ENCODE peak calls at places on chromosomes 12 and 14, in ten cellular contexts. One of them, this sample, is unnamed.

GRCh38 chr12:131832393-131833231 is 4.4 kb downstream of the MMP17 start:
- DNase-seq in CD14-positive monocyte: no peak
- DNase-seq in EL: peak; percentile 85
- DNase-seq in midbrain: peak; percentile 13
- DNase-seq in choroid plexus epithelial cell: peak; percentile 50
- DNase-seq in NCI-H82: peak; percentile 64
- DNase-seq in endothelial cell: no peak
- DNase-seq in islet precursor cell: peak; percentile 59
- DNase-seq in testis: peak; percentile 79
- DNase-seq in stimulated activated CD8-positive, alpha-beta memory T cell treated with anti-CD3 and anti-CD28 coated beads, Interleukin-4, amount 100 ng/mL, for 1 hour: no peak
- DNase-seq in this sample: peak; percentile 55

GRCh38 chr12:52347546-52348510 is 19.5 kb downstream of the KRT85 start:
- DNase-seq in CD14-positive monocyte: no peak
- DNase-seq in EL: no peak
- DNase-seq in midbrain: no peak
- DNase-seq in choroid plexus epithelial cell: no peak
- DNase-seq in NCI-H82: peak; percentile 97
- DNase-seq in endothelial cell: no peak
- DNase-seq in islet precursor cell: no peak
- DNase-seq in testis: no peak
- DNase-seq in stimulated activated CD8-positive, alpha-beta memory T cell treated with anti-CD3 and anti-CD28 coated beads, Interleukin-4, amount 100 ng/mL, for 1 hour: no peak
- DNase-seq in this sample: no peak

GRCh38 chr14:78425332-78425731 is 255.2 kb downstream of the NRXN3 start:
- DNase-seq in CD14-positive monocyte: no peak
- DNase-seq in EL: no peak
- DNase-seq in midbrain: no peak
- DNase-seq in choroid plexus epithelial cell: no peak
- DNase-seq in NCI-H82: peak; percentile 58
- DNase-seq in endothelial cell: no peak
- DNase-seq in islet precursor cell: no peak
- DNase-seq in testis: no peak
- DNase-seq in stimulated activated CD8-positive, alpha-beta memory T cell treated with anti-CD3 and anti-CD28 coated beads, Interleukin-4, amount 100 ng/mL, for 1 hour: no peak
- DNase-seq in this sample: no peak

GRCh38 chr14:55684956-55685584 is 105.1 kb downstream of the KTN1 start:
- DNase-seq in CD14-positive monocyte: no peak
- DNase-seq in EL: peak; percentile 43
- DNase-seq in midbrain: no peak
- DNase-seq in choroid plexus epithelial cell: no peak
- DNase-seq in NCI-H82: no peak
- DNase-seq in endothelial cell: no peak
- DNase-seq in islet precursor cell: no peak
- DNase-seq in testis: no peak
- DNase-seq in stimulated activated CD8-positive, alpha-beta memory T cell treated with anti-CD3 and anti-CD28 coated beads, Interleukin-4, amount 100 ng/mL, for 1 hour: no peak
- DNase-seq in this sample: no peak

GRCh38 chr12:116389990-116390655 is 112.6 kb upstream of the MED13L start:
- DNase-seq in CD14-positive monocyte: no peak
- DNase-seq in EL: peak; percentile 97
- DNase-seq in midbrain: no peak
- DNase-seq in choroid plexus epithelial cell: peak; percentile 95
- DNase-seq in NCI-H82: no peak
- DNase-seq in endothelial cell: no peak
- DNase-seq in islet precursor cell: no peak
- DNase-seq in testis: no peak
- DNase-seq in stimulated activated CD8-positive, alpha-beta memory T cell treated with anti-CD3 and anti-CD28 coated beads, Interleukin-4, amount 100 ng/mL, for 1 hour: no peak
- DNase-seq in this sample: no peak

GRCh38 chr12:64457466-64457865 is 5.5 kb downstream of the TBK1 start:
- DNase-seq in CD14-positive monocyte: no peak
- DNase-seq in EL: no peak
- DNase-seq in midbrain: no peak
- DNase-seq in choroid plexus epithelial cell: no peak
- DNase-seq in NCI-H82: no peak
- DNase-seq in endothelial cell: no peak
- DNase-seq in islet precursor cell: no peak
- DNase-seq in testis: no peak
- DNase-seq in stimulated activated CD8-positive, alpha-beta memory T cell treated with anti-CD3 and anti-CD28 coated beads, Interleukin-4, amount 100 ng/mL, for 1 hour: no peak
- DNase-seq in this sample: no peak

GRCh38 chr12:100955139-100955538 is 160.6 kb downstream of the ANO4 start:
- DNase-seq in CD14-positive monocyte: no peak
- DNase-seq in EL: peak; percentile 78
- DNase-seq in midbrain: no peak
- DNase-seq in choroid plexus epithelial cell: peak; percentile 79
- DNase-seq in NCI-H82: no peak
- DNase-seq in endothelial cell: no peak
- DNase-seq in islet precursor cell: peak; percentile 99
- DNase-seq in testis: no peak
- DNase-seq in stimulated activated CD8-positive, alpha-beta memory T cell treated with anti-CD3 and anti-CD28 coated beads, Interleukin-4, amount 100 ng/mL, for 1 hour: no peak
- DNase-seq in this sample: peak; percentile 91

GRCh38 chr12:3170423-3171194 is 93.4 kb downstream of the TSPAN9 start:
- DNase-seq in CD14-positive monocyte: no peak
- DNase-seq in EL: peak; percentile 91
- DNase-seq in midbrain: no peak
- DNase-seq in choroid plexus epithelial cell: peak; percentile 94
- DNase-seq in NCI-H82: peak; percentile 64
- DNase-seq in endothelial cell: no peak
- DNase-seq in islet precursor cell: peak; percentile 91
- DNase-seq in testis: no peak
- DNase-seq in stimulated activated CD8-positive, alpha-beta memory T cell treated with anti-CD3 and anti-CD28 coated beads, Interleukin-4, amount 100 ng/mL, for 1 hour: no peak
- DNase-seq in this sample: no peak

GRCh38 chr12:131939007-131939406 is 9.9 kb downstream of the PUS1 start:
- DNase-seq in CD14-positive monocyte: no peak
- DNase-seq in EL: no peak
- DNase-seq in midbrain: no peak
- DNase-seq in choroid plexus epithelial cell: no peak
- DNase-seq in NCI-H82: no peak
- DNase-seq in endothelial cell: no peak
- DNase-seq in islet precursor cell: no peak
- DNase-seq in testis: no peak
- DNase-seq in stimulated activated CD8-positive, alpha-beta memory T cell treated with anti-CD3 and anti-CD28 coated beads, Interleukin-4, amount 100 ng/mL, for 1 hour: no peak
- DNase-seq in this sample: no peak

GRCh38 chr12:18467636-18468520 is 206.6 kb downstream of the PIK3C2G start:
- DNase-seq in CD14-positive monocyte: no peak
- DNase-seq in EL: peak; percentile 12
- DNase-seq in midbrain: no peak
- DNase-seq in choroid plexus epithelial cell: no peak
- DNase-seq in NCI-H82: no peak
- DNase-seq in endothelial cell: no peak
- DNase-seq in islet precursor cell: no peak
- DNase-seq in testis: no peak
- DNase-seq in stimulated activated CD8-positive, alpha-beta memory T cell treated with anti-CD3 and anti-CD28 coated beads, Interleukin-4, amount 100 ng/mL, for 1 hour: no peak
- DNase-seq in this sample: no peak